ENCODE peak calls at places on chromosomes 7 and 10, in ten cellular contexts. D, G, Q, S, L, O, I, W, Z and E are unnamed samples.

GRCh38 chr10:61063911-61064310 is 119.9 kb upstream of the RHOBTB1 start:
- DNase-seq in Q (no peak), I (no peak), W (no peak), Z (no peak), L (no peak), O (no peak), G (no peak), S (no peak), D (no peak), E (no peak)

GRCh38 chr7:27262121-27262520 is 19.5 kb downstream of the EVX1 start:
- DNase-seq in O (no peak), S (no peak), D (no peak), I (no peak), Z (no peak), Q (no peak), G (no peak), L (no peak), W (no peak), E (no peak)

GRCh38 chr10:95841711-95842498 is 65.9 kb upstream of the CC2D2B start:
- DNase-seq in I (peak), Z (no peak), Q (peak), O (peak), G (no peak), W (peak), S (no peak), L (no peak), D (no peak), E (peak)

GRCh38 chr10:70478191-70479160 is at the start of gene PALD1:
- DNase-seq in S (no peak), G (peak), D (peak), I (no peak), Q (peak), O (no peak), L (peak), Z (no peak), W (peak), E (peak)

GRCh38 chr7:132783824-132784223 is 207.6 kb upstream of the PLXNA4 start:
- DNase-seq in L (no peak), Q (peak), O (peak), W (peak), I (peak), D (no peak), G (no peak), S (no peak), Z (no peak), E (no peak)

GRCh38 chr7:104552102-104552501 is 223.7 kb downstream of the LHFPL3 start:
- DNase-seq in Z (no peak), I (no peak), O (no peak), L (peak), S (no peak), D (no peak), Q (peak), W (peak), G (no peak), E (peak)

GRCh38 chr10:28719789-28720436 is 42.6 kb downstream of the BAMBI start:
- DNase-seq in L (no peak), O (no peak), G (no peak), S (no peak), I (no peak), Z (no peak), D (no peak), Q (no peak), W (peak), E (no peak)

GRCh38 chr10:125624800-125625199 is 58.2 kb downstream of the TEX36 start:
- DNase-seq in Z (no peak), D (no peak), I (no peak), W (no peak), Q (no peak), O (no peak), L (no peak), G (no peak), S (no peak), E (no peak)

GRCh38 chr7:45148653-45148973 is 9.0 kb upstream of the RAMP3 start:
- DNase-seq in O (no peak), D (no peak), L (no peak), W (no peak), I (no peak), G (no peak), Z (no peak), Q (no peak), S (no peak), E (no peak)

GRCh38 chr7:80858141-80858903 is 60.5 kb downstream of the SEMA3C start:
- DNase-seq in Z (no peak), Q (no peak), O (no peak), D (no peak), L (no peak), W (peak), S (no peak), I (no peak), G (no peak), E (peak)

GRCh38 chr10:3074145-3074665 is 6.9 kb downstream of the PFKP start:
- DNase-seq in I (no peak), Z (no peak), Q (no peak), G (no peak), O (no peak), L (no peak), D (no peak), S (no peak), W (no peak), E (no peak)

GRCh38 chr7:130897515-130898419 is 163.8 kb upstream of the KLF14 start:
- DNase-seq in D (no peak), Z (no peak), O (no peak), W (no peak), I (no peak), G (no peak), L (no peak), S (no peak), Q (no peak), E (peak)

GRCh38 chr7:130896898-130897514 is 163.0 kb upstream of the KLF14 start:
- DNase-seq in G (peak), S (peak), D (no peak), W (peak), I (no peak), Z (peak), L (peak), Q (no peak), O (peak), E (peak)

GRCh38 chr7:130894146-130895005 is 160.4 kb upstream of the KLF14 start:
- DNase-seq in S (no peak), G (peak), D (no peak), Z (peak), L (peak), O (no peak), Q (no peak), I (no peak), W (peak), E (no peak)

GRCh38 chr7:130895006-130895750 is 161.2 kb upstream of the KLF14 start:
- DNase-seq in S (no peak), Z (no peak), I (no peak), L (no peak), O (no peak), D (no peak), Q (no peak), W (no peak), G (no peak), E (no peak)

DNA sequence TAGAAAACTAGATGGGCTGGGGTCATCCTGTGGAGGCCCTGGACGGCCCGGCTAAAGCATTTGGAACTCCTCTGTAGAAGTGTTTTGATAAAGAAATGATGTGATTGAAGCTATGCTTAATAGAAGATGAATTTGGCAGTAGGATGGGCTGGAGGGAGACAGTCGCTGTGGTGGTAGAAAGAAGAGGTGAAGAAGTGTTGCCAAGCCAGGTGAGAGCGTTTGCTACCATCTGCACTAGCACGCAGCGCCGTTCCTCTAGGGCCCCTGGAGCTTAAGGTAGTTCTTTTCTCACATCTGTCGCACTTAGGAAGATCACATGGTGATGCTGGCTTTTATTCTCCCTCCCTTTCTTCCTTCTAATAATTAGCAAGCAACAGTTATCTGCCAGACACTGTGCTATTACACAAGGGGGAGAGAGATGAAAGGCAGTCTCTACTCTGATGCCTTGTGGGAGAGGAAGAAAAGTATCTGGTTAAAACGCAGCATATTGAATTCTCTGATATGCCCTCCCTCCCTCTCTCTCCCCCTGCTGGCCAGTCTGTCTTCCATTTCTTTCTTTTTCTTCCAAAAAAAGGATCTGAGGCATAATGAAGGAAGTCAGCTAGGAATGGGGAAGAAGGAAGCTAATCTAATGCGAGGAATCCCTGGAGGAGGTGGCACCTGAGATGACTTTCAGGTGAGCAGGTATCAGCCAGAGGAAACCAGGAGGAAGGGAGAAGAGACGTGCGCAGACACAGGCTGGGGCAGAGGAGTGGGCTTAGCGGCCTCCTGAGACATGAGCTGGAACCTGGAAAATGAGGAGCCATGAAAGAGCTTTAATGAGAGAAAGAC is 162.3 kb upstream of the KLF14 start:
- DNase-seq in L (no peak), D (no peak), G (no peak), Z (no peak), I (no peak), W (no peak), Q (no peak), S (no peak), O (no peak), E (no peak)
- TF ChIP-seq CTCF in L (no peak), D (no peak), G (no peak), Z (no peak), I (peak), W (peak), Q (peak), S (no peak), O (peak), E (peak)

DNA sequence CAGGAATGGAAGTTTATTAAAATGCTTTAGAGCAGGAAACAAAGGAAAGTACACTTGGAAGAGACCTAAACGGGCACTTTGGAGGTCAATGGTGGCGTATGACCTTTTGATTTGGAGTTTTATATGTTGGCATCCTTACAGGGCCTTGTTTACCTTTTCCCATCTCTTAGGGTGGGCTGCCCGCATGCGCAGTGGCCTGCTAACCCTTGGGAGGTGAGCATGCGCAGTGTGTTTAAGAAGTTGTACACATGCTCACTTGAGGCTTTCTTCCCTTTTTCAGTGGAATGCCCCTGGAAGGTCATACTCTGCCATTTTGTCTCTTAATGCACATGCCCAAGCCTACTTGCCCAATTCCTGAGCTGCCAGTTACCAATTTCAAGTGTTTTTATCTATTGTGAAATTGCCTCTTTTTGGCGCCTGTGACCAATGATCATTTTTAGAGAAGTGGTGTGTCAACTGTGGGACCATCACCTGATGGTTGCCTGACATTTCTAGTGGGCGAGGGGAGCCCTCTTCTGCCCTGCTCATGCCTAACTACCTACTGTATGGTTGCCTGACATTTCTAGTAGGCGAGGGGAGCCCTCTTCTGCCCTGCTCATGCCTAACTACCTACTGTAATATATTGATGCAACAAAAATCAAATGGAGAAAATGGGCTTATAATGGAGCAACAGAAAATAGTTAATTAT is 138.0 kb downstream of the PPP1R9A start:
- DNase-seq in Q (no peak), I (no peak), D (no peak), W (peak), S (no peak), G (no peak), O (no peak), L (no peak), Z (peak), E (no peak)
- TF ChIP-seq CTCF in Q (peak), I (peak), D (no peak), W (peak), S (no peak), G (peak), O (peak), L (no peak), Z (peak), E (peak)

GRCh38 chr7:13276977-13277376 is 589.5 kb downstream of the ARL4A start:
- DNase-seq in Q (no peak), W (peak), Z (no peak), S (no peak), O (no peak), D (no peak), G (no peak), L (no peak), I (no peak), E (no peak)
- TF ChIP-seq CTCF in Q (peak), W (peak), Z (no peak), S (no peak), O (peak), D (peak), G (peak), L (no peak), I (no peak), E (peak)

GRCh38 chr10:102713814-102714620 is at the start of gene ARL3:
- DNase-seq in Q (peak), O (peak), D (peak), W (peak), L (peak), I (peak), S (peak), Z (peak), G (peak), E (peak)

GRCh38 chr10:102712843-102713242 is 1.4 kb downstream of the ARL3 start:
- DNase-seq in I (no peak), W (no peak), Z (no peak), S (no peak), Q (no peak), D (no peak), L (no peak), G (no peak), O (no peak), E (no peak)

GRCh38 chr10:102713483-102713813 is 749 bp downstream of the ARL3 start:
- DNase-seq in D (no peak), W (no peak), O (no peak), S (no peak), L (no peak), G (no peak), I (no peak), Q (no peak), Z (no peak), E (no peak)

GRCh38 chr10:102715880-102716279 is 1.4 kb downstream of the SFXN2 start:
- DNase-seq in S (no peak), O (no peak), I (no peak), W (no peak), D (no peak), Z (no peak), G (no peak), Q (no peak), L (no peak), E (no peak)

GRCh38 chr10:102714621-102715455 is at the start of gene SFXN2:
- DNase-seq in Q (no peak), I (no peak), S (peak), D (no peak), G (peak), Z (peak), W (no peak), O (no peak), L (peak), E (peak)
- TF ChIP-seq CTCF in Q (no peak), I (no peak), S (no peak), D (peak), G (no peak), Z (no peak), W (no peak), O (no peak), L (no peak), E (peak)

DNA sequence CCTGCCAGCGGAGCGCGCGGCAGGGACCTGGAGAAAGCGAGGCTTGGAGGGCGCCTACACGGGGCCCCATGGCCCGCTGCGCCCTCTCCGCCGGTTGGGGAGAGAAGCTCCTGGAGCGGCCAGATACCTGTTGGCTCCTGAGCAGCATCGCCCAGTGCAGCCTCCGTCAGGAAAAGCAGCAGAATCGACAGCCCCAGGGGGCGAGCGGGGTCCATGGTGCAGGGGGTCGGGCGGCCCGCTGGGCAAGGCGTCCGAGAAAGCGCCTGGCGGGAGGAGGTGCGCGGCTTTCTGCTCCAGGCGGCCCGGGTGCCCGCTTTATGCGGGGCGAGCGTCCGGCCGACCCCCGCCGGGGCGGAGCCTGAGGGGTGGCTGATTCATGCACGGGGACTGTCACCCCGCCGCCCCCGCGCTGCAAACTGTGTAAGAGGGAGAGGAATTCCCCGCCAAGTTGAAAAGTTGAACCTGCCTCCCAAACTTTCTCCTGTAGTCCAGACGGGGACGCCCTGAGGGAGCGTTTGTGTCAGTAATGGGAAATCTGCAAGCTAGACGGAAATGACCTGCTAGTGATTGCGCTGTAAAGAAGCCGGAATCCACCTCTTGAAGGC is at the start of gene TFPI2:
- DNase-seq in O (no peak), Z (no peak), I (no peak), W (peak), D (peak), Q (no peak), S (no peak), L (no peak), G (peak), E (peak)
- TF ChIP-seq CTCF in O (peak), Z (no peak), I (no peak), W (peak), D (no peak), Q (no peak), S (no peak), L (no peak), G (no peak), E (no peak)

GRCh38 chr10:118626953-118627352 is 31.5 kb upstream of the PRLHR start:
- DNase-seq in I (no peak), Q (no peak), Z (no peak), O (no peak), W (no peak), G (no peak), D (no peak), L (no peak), S (no peak), E (no peak)
- TF ChIP-seq CTCF in I (no peak), Q (no peak), Z (no peak), O (no peak), W (no peak), G (no peak), D (peak), L (no peak), S (no peak), E (peak)

GRCh38 chr10:17375936-17376584 is 78.3 kb downstream of the ST8SIA6 start:
- DNase-seq in W (no peak), Q (no peak), S (no peak), G (no peak), O (no peak), D (no peak), Z (no peak), L (no peak), I (no peak), E (peak)
- TF ChIP-seq CTCF in W (peak), Q (peak), S (no peak), G (peak), O (peak), D (peak), Z (no peak), L (no peak), I (peak), E (peak)

GRCh38 chr7:144011458-144012230 is 11.5 kb downstream of the OR6B1 start:
- DNase-seq in L (no peak), G (no peak), Q (no peak), O (peak), D (no peak), I (peak), W (no peak), S (no peak), Z (no peak), E (no peak)
- TF ChIP-seq CTCF in L (no peak), G (no peak), Q (peak), O (peak), D (no peak), I (peak), W (no peak), S (no peak), Z (no peak), E (no peak)

GRCh38 chr10:121974535-121975294 is at the start of gene NSMCE4A:
- DNase-seq in Q (no peak), I (no peak), O (peak), L (peak), S (peak), Z (peak), W (peak), G (peak), D (peak), E (peak)
- TF ChIP-seq CTCF in Q (no peak), I (peak), O (peak), L (peak), S (peak), Z (peak), W (no peak), G (peak), D (no peak), E (peak)

GRCh38 chr10:34526758-34527730 is 288.1 kb downstream of the PARD3 start:
- DNase-seq in D (no peak), L (no peak), Q (peak), S (no peak), O (peak), Z (no peak), W (peak), G (no peak), I (peak), E (no peak)
- TF ChIP-seq CTCF in D (no peak), L (no peak), Q (peak), S (no peak), O (peak), Z (no peak), W (peak), G (no peak), I (peak), E (peak)